ENCODE peak calls at places on chromosomes 5 and 9, in five cellular contexts. P is B cell, G is GM20000, Z is lung, N is IMR-90. J is an unnamed sample.

GRCh38 chr5:71658916-71659661 is 60.0 kb upstream of the CARTPT start:
- DNase-seq in P (no peak), Z (no peak), G (no peak), N (no peak), J (peak; percentile 23)

GRCh38 chr5:32291591-32291990 is 21.1 kb downstream of the MTMR12 start:
- DNase-seq in Z (no peak), G (no peak), P (no peak), N (no peak), J (no peak)

GRCh38 chr9:126630458-126631237 is 16.9 kb downstream of the LMX1B start:
- DNase-seq in G (no peak), N (no peak), P (no peak), Z (no peak), J (no peak)

GRCh38 chr9:130345993-130346385 is 80.4 kb downstream of the HMCN2 start:
- DNase-seq in N (no peak), P (no peak), Z (no peak), G (no peak), J (no peak)

GRCh38 chr9:89046832-89047231 is 55.6 kb downstream of the S1PR3 start:
- DNase-seq in P (no peak), N (peak; percentile 38), Z (no peak), G (no peak), J (no peak)

GRCh38 chr9:110911659-110912473 is 126.4 kb downstream of the LPAR1 start:
- DNase-seq in Z (no peak), N (peak; percentile 75), P (no peak), G (no peak), J (no peak)

GRCh38 chr5:153551537-153552079 is 61.1 kb downstream of the GRIA1 start:
- DNase-seq in N (peak; percentile 95), G (no peak), Z (no peak), P (no peak), J (no peak)

GRCh38 chr5:42404366-42404765 is 18.9 kb upstream of the GHR start:
- DNase-seq in Z (no peak), G (no peak), P (no peak), N (no peak), J (no peak)

GRCh38 chr5:69525490-69525889 is 32.9 kb downstream of the OCLN start:
- DNase-seq in P (no peak), N (no peak), Z (no peak), G (no peak), J (no peak)

DNA sequence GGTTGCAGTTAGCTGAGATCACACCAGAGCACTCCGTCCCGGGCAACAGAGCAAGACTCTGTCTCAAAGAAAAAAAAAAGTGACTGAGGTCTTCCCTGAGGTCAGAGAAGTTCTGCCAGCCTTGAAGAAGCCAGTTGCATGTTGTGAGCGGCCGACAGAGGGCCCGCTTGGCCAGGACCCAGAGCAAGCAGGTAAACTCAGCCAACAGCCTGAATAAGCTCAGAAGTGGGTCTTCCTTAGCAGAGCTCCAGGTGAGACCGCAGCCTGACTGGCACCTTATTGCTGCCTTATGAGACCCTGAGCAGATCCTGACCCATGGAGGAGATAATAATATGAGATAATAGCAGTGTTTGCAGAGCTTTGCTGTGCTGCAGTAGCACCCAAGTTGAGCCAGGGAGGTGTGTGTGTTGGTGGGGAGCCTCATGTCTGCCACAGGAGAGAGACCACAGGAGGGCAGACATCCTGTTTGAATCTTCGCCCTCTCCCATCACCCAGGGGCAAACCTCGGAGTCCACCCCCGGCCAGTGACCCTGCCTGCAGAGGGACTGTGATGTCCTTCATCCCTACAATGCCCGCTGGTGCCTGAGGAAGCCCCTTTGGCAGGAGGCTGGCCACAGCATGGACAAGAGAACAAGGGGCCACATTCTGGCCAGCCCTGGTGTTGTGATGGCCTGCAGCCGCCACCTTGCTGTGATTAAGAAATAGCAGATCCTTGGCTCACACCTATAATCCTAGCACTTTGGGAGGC is 10.8 kb upstream of the BARX1 start:
- DNase-seq in P (no peak), G (peak; percentile 7), Z (no peak), N (no peak), J (peak; percentile 6)
- TF ChIP-seq CTCF in P (no peak), G (no peak), Z (no peak), N (no peak), J (no peak)

GRCh38 chr5:179401-179800 is 11.9 kb upstream of the LRRC14B start:
- DNase-seq in G (no peak), Z (no peak), N (no peak), P (no peak), J (no peak)
- TF ChIP-seq CTCF in G (no peak), Z (no peak), N (no peak), P (no peak), J (no peak)

GRCh38 chr5:53476019-53476418 is 4.4 kb upstream of the FST start:
- DNase-seq in P (no peak), N (no peak), Z (no peak), G (no peak), J (no peak)

GRCh38 chr5:53475320-53475719 is 5.1 kb upstream of the FST start:
- DNase-seq in N (no peak), P (no peak), Z (no peak), G (no peak), J (no peak)

GRCh38 chr5:53472720-53473510 is 7.5 kb upstream of the FST start:
- DNase-seq in N (no peak), G (no peak), P (no peak), Z (no peak), J (no peak)

GRCh38 chr5:53472279-53472678 is 8.2 kb upstream of the FST start:
- DNase-seq in N (no peak), P (no peak), Z (no peak), G (no peak), J (no peak)

GRCh38 chr5:53473644-53474043 is 6.8 kb upstream of the FST start:
- DNase-seq in N (no peak), G (no peak), Z (no peak), P (no peak), J (no peak)
- TF ChIP-seq CTCF in N (no peak), G (no peak), Z (no peak), P (no peak), J (no peak)

DNA sequence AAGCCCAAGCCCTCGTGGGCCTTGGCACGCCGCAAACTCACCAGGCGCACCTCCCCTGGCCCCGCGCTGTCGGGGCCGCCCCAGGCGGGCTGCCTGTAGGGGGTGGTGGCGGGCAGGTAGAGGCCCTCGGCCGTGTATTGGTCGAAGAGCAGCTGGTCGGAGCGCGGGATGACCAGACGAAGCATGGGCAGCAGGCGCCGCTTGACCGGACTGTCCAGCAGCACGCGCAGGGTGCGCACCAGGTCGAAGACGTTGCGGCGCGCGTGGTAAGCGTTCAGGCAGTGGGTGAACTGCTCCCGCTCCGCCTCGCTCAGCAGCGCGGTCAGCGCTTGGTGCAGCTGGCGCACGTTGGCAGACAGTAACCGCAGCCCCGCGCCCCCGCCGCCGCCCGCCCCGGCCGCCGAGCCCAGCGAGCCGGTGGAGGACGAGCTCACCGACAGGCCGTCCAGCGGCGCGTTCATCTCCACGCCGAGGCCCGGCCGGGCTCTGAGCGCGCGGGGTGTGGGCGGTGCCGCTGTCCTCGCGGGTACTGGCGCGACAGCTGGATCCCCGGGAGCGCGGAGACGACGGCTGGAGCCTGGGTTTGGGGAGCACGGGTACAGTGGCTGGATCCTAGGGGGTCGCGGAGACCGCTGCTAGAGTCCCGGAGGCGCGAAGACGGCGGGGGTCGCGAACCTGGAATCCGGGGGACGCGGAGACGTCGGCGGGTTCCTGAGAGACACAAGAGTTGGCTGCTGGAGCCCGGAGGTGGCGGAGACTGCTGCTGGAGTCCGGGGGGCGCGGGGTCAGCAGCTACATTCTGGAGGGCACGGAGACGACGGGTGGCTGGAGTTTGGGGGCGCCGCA is 709 bp downstream of the WHRN start:
- DNase-seq in G (peak; percentile 68), P (peak; percentile 66), Z (peak; percentile 36), N (peak; percentile 19), J (peak; percentile 58)
- TF ChIP-seq CTCF in G (peak; percentile 33), P (peak; percentile 46), Z (no peak), N (peak; percentile 23), J (peak; percentile 19)

GRCh38 chr9:124392855-124393460 is 22.3 kb downstream of the PSMB7 start:
- DNase-seq in Z (no peak), G (no peak), P (no peak), N (peak; percentile 95), J (no peak)
- TF ChIP-seq CTCF in Z (no peak), G (no peak), P (no peak), N (peak; percentile 68), J (no peak)